ENCODE peak calls at places on chromosomes 5 and 9, in four cellular contexts. C is Panc1, H is NCI-H1048, G is M059J. V is an unnamed sample.

GRCh38 chr9:37126214-37126788 is 5.9 kb downstream of the ZCCHC7 start:
- DNase-seq in H (no peak), C (no peak), G (peak), V (no peak)

GRCh38 chr5:77066823-77067442 is 20.2 kb downstream of the ZBED3 start:
- DNase-seq in C (no peak), H (no peak), G (peak), V (no peak)

GRCh38 chr5:154740957-154741356 is 14.2 kb upstream of the LARP1 start:
- DNase-seq in C (no peak), G (no peak), H (no peak), V (no peak)

GRCh38 chr5:37553720-37554402 is 174.7 kb downstream of the WDR70 start:
- DNase-seq in G (peak), H (no peak), C (no peak), V (no peak)

GRCh38 chr5:83077662-83078261 is 415 bp downstream of the XRCC4 start:
- DNase-seq in H (no peak), C (no peak), G (peak), V (no peak)

GRCh38 chr5:142925795-142926194 is 155.6 kb downstream of the ARHGAP26 start:
- DNase-seq in C (no peak), G (peak), H (no peak), V (no peak)

GRCh38 chr5:59019078-59019477 is 436.2 kb downstream of the RAB3C start:
- DNase-seq in H (no peak), C (no peak), G (no peak), V (no peak)

GRCh38 chr9:4738866-4739586 is 2.0 kb downstream of the AK3 start:
- DNase-seq in G (no peak), C (no peak), H (no peak), V (no peak)

GRCh38 chr9:94639045-94639995 is at the start of gene FBP1:
- DNase-seq in H (no peak), C (no peak), G (no peak), V (no peak)